ENCODE peak calls at places on chromosomes 12 and 14, in eight cellular contexts. L is thyroid gland, U is IMR-90, H is body of pancreas, C is A549, N is transverse colon, Y is breast epithelium, T is endothelial cell of umbilical vein. I is an unnamed sample.

GRCh38 chr12:98587084-98587483 is 6.4 kb upstream of the SLC25A3 start:
- DNase-seq in L (no peak), U (no peak), H (no peak), C (no peak), N (no peak), Y (no peak), T (no peak), I (no peak)

GRCh38 chr14:51069065-51069464 is 25.8 kb downstream of the TRIM9 start:
- DNase-seq in L (no peak), U (no peak), H (no peak), C (peak), N (no peak), Y (no peak), T (no peak), I (no peak)

GRCh38 chr12:53052419-53053222 is 2.8 kb downstream of the TNS2 start:
- DNase-seq in L (peak), U (peak), H (peak), C (peak), N (peak), Y (peak), T (peak), I (peak)

GRCh38 chr14:77124345-77125274 is 17.0 kb downstream of the ZDHHC22 start:
- DNase-seq in L (peak), U (peak), H (peak), C (peak), N (peak), Y (no peak), T (peak), I (peak)

GRCh38 chr14:103163199-103163598 is 39.9 kb downstream of the TNFAIP2 start:
- DNase-seq in L (no peak), U (no peak), H (no peak), C (no peak), N (no peak), Y (no peak), T (no peak), I (no peak)

GRCh38 chr14:28870033-28870564 is 103.5 kb downstream of the FOXG1 start:
- DNase-seq in L (no peak), U (no peak), H (no peak), C (no peak), N (no peak), Y (no peak), T (no peak), I (no peak)

GRCh38 chr14:68824517-68825347 is 31.9 kb upstream of the ZFP36L1 start:
- DNase-seq in L (peak), U (peak), H (peak), C (peak), N (peak), Y (peak), T (peak), I (peak)

GRCh38 chr12:12088761-12089160 is 18.0 kb downstream of the BCL2L14 start:
- DNase-seq in L (no peak), U (no peak), H (no peak), C (no peak), N (no peak), Y (no peak), T (no peak), I (no peak)

GRCh38 chr14:64906022-64906421 is 8.2 kb upstream of the CHURC1 start:
- DNase-seq in L (no peak), U (no peak), H (no peak), C (no peak), N (no peak), Y (no peak), T (no peak), I (no peak)

GRCh38 chr12:94207467-94208432 is 59.4 kb downstream of the PLXNC1 start:
- DNase-seq in L (no peak), U (no peak), H (no peak), C (no peak), N (peak), Y (no peak), T (no peak), I (no peak)

GRCh38 chr12:19572920-19573558 is 133.7 kb downstream of the AEBP2 start:
- DNase-seq in L (peak), U (peak), H (no peak), C (peak), N (peak), Y (no peak), T (peak), I (no peak)

GRCh38 chr12:106976668-106977067 is 10.3 kb downstream of the MTERF2 start:
- DNase-seq in L (peak), U (peak), H (peak), C (no peak), N (no peak), Y (no peak), T (no peak), I (no peak)

GRCh38 chr12:106978035-106978800 is 8.7 kb downstream of the MTERF2 start:
- DNase-seq in L (peak), U (no peak), H (peak), C (no peak), N (peak), Y (no peak), T (no peak), I (peak)

GRCh38 chr12:106975098-106975497 is 11.8 kb downstream of the MTERF2 start:
- DNase-seq in L (no peak), U (no peak), H (no peak), C (no peak), N (no peak), Y (no peak), T (no peak), I (no peak)

GRCh38 chr12:106974525-106974924 is 12.4 kb downstream of the MTERF2 start:
- DNase-seq in L (peak), U (no peak), H (peak), C (no peak), N (no peak), Y (no peak), T (no peak), I (no peak)

GRCh38 chr12:106976013-106976658 is 10.8 kb downstream of the MTERF2 start:
- DNase-seq in L (no peak), U (peak), H (no peak), C (no peak), N (no peak), Y (no peak), T (peak), I (no peak)
- TF ChIP-seq POLR2A in L (no peak), U (no peak), H (no peak), C (no peak), N (no peak), Y (no peak), T (peak), I (no peak)

DNA sequence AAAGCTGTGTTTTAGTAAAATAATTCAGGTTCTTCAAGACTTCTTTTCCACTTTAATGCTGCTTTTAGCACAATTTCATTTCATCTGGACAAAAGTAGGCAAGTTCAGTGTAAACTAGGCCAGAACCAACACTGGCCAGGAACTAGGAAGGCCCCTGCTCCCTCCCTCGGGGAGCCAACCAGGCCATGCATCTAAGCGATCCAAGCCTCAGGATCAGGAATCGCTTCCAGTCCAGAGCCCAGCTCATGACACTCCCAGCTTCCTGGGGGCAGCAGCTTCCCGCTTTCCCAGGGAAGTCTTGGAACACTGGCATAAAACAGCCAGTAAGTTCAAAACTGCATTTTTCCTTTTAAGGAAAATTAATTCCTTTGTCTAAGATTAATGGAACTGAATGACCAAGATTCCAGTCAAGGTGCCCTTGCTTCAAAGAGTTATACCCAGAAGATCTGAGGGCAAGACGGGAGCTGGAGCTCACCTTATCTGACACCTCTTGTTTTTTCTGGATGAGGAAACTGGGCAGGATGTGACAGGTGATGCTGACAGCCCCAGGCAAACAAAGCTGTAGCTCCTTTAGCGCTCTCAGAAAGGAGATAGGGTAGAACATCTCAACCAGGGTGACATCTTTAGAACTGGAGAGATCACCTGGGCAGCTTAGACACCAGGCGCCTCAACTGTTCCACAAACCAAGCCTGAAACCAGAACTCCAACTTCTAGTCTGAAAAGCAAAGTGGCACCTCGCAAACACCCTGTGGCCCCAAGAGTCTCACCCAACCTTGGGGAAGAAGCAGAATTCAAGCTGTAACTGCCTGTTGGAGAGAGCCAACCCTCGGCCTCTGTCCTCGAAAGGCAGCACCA is 61.4 kb upstream of the PNMA1 start:
- DNase-seq in L (no peak), U (no peak), H (no peak), C (no peak), N (no peak), Y (no peak), T (no peak), I (peak)
- H3K27ac ChIP-seq in L (peak), U (no peak), H (no peak), C (no peak), N (peak), Y (peak), T (no peak), I (peak)

DNA sequence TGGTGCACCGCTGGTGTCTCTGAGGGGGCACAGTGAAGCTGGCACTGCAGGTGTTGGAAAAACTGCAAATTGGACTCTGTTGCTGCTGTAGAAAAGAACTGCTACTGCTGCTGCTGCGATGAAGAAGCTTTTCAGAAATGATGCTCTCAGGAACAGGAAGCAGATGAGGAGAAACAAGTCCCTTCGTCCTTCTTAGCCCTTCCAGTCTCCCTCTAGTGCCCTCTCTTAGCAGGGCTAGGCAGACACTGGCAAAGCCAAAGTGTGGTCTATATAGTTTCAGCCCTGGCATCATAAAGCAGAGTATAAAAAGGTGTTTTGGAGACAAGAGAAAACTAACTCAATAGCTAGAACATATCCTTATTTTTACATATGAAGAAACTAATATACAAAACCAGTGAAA is 174.5 kb downstream of the MYRFL start:
- DNase-seq in L (no peak), U (no peak), H (no peak), C (no peak), N (no peak), Y (no peak), T (no peak), I (no peak)
- TF ChIP-seq CTCF in L (no peak), U (no peak), H (no peak), C (no peak), N (no peak), Y (no peak), T (no peak), I (no peak)

GRCh38 chr12:132881853-132882252 is 5.6 kb downstream of the CHFR start:
- DNase-seq in L (no peak), U (peak), H (no peak), C (no peak), N (no peak), Y (no peak), T (peak), I (no peak)

GRCh38 chr12:132888852-132889251 is 1.4 kb upstream of the CHFR start:
- DNase-seq in L (no peak), U (no peak), H (no peak), C (no peak), N (no peak), Y (no peak), T (no peak), I (no peak)

GRCh38 chr12:132886529-132887477 is 602 bp downstream of the CHFR start:
- DNase-seq in L (no peak), U (peak), H (peak), C (peak), N (peak), Y (no peak), T (peak), I (no peak)

GRCh38 chr12:132887513-132888341 is at the start of gene CHFR:
- DNase-seq in L (peak), U (peak), H (peak), C (peak), N (peak), Y (peak), T (peak), I (peak)
- TF ChIP-seq POLR2A in L (no peak), U (peak), H (peak), C (peak), N (peak), Y (peak), T (peak), I (no peak)

GRCh38 chr12:24424889-24425600 is 475.6 kb upstream of the SOX5 start:
- DNase-seq in L (no peak), U (no peak), H (no peak), C (no peak), N (no peak), Y (no peak), T (no peak), I (no peak)
- H3K27ac ChIP-seq in L (no peak), U (peak), H (no peak), C (no peak), N (no peak), Y (no peak), T (no peak), I (no peak)

GRCh38 chr14:49497725-49498348 is 88.3 kb downstream of the RPS29 start:
- DNase-seq in L (peak), U (peak), H (peak), C (peak), N (no peak), Y (no peak), T (peak), I (no peak)
- TF ChIP-seq CTCF in L (peak), U (peak), H (peak), C (peak), N (peak), Y (peak), T (peak), I (peak)

GRCh38 chr12:69738351-69739286 is at the start of gene RAB3IP:
- DNase-seq in L (peak), U (peak), H (peak), C (peak), N (peak), Y (peak), T (peak), I (peak)
- TF ChIP-seq POLR2A in L (no peak), U (no peak), H (peak), C (peak), N (peak), Y (no peak), T (no peak), I (peak)

GRCh38 chr14:49623387-49623786 is 2.8 kb downstream of the MGAT2 start:
- DNase-seq in L (no peak), U (no peak), H (no peak), C (no peak), N (no peak), Y (no peak), T (peak), I (no peak)
- H3K27ac ChIP-seq in L (peak), U (no peak), H (peak), C (no peak), N (peak), Y (no peak), T (no peak), I (peak)

DNA sequence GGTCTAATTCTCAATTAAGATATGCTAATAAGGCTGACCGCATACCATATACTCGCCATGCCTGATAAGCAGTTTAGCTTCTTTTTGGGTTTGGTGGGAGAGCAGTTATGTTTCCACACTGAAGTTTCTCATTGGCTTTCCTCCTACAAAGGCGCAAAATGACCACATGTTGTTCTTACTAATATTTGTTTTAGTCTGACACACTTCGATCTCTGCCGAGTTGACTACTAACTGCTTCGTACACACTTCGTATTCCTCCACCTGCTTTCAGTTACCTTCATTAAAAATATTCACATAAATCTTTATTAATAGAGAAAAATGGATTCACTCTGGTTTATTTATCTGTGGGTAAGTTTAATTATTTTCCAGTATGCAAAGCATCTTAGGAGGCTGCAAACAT is 41.7 kb downstream of the EMP1 start:
- DNase-seq in L (no peak), U (no peak), H (no peak), C (no peak), N (no peak), Y (no peak), T (no peak), I (no peak)
- TF ChIP-seq CTCF in L (no peak), U (no peak), H (no peak), C (no peak), N (no peak), Y (no peak), T (no peak), I (no peak)

GRCh38 chr14:93961610-93962009 is 14.8 kb downstream of the ASB2 start:
- DNase-seq in L (no peak), U (no peak), H (no peak), C (no peak), N (no peak), Y (no peak), T (no peak), I (no peak)
- TF ChIP-seq POLR2A in L (no peak), U (no peak), H (no peak), C (no peak), N (no peak), Y (no peak), T (no peak), I (no peak)

I was measured in uterus.